ENCODE peak calls at places on chromosomes 6 and 20, in eight cellular contexts. One of them, this sample, is unnamed.
A peak's percentile ranks its signal among the peaks of the same experiment; 100 is the strongest.

GRCh38 chr6:2081155-2082138 is 164.0 kb downstream of the GMDS start:
- DNase-seq in fibroblast of lung: no peak
- DNase-seq in lung: no peak
- DNase-seq in HFFc6: no peak
- DNase-seq in progenitor cell of endocrine pancreas: no peak
- DNase-seq in cardiac fibroblast: no peak
- DNase-seq in suprapubic skin: no peak
- DNase-seq in tibial nerve: no peak
- DNase-seq in this sample: no peak

GRCh38 chr20:63082939-63083735 is 76.4 kb upstream of the BHLHE23 start:
- DNase-seq in fibroblast of lung: no peak
- DNase-seq in lung: no peak
- DNase-seq in HFFc6: no peak
- DNase-seq in progenitor cell of endocrine pancreas: no peak
- DNase-seq in cardiac fibroblast: no peak
- DNase-seq in suprapubic skin: no peak
- DNase-seq in tibial nerve: no peak
- DNase-seq in this sample: no peak

GRCh38 chr20:62997626-62998025 is 9.1 kb downstream of the BHLHE23 start:
- DNase-seq in fibroblast of lung: no peak
- DNase-seq in lung: no peak
- DNase-seq in HFFc6: no peak
- DNase-seq in progenitor cell of endocrine pancreas: no peak
- DNase-seq in cardiac fibroblast: no peak
- DNase-seq in suprapubic skin: no peak
- DNase-seq in tibial nerve: no peak
- DNase-seq in this sample: no peak

GRCh38 chr6:120826253-120826652 is 508.0 kb downstream of the TBC1D32 start:
- DNase-seq in fibroblast of lung: peak; percentile 1
- DNase-seq in lung: no peak
- DNase-seq in HFFc6: no peak
- DNase-seq in progenitor cell of endocrine pancreas: peak; percentile 41
- DNase-seq in cardiac fibroblast: peak; percentile 8
- DNase-seq in suprapubic skin: no peak
- DNase-seq in tibial nerve: peak; percentile 28
- DNase-seq in this sample: peak; percentile 9

GRCh38 chr20:61744691-61745396 is 320.8 kb downstream of the TAF4 start:
- DNase-seq in fibroblast of lung: peak; percentile 62
- DNase-seq in lung: no peak
- DNase-seq in HFFc6: no peak
- DNase-seq in progenitor cell of endocrine pancreas: no peak
- DNase-seq in cardiac fibroblast: peak; percentile 49
- DNase-seq in suprapubic skin: no peak
- DNase-seq in tibial nerve: no peak
- DNase-seq in this sample: peak; percentile 19

GRCh38 chr20:54995553-54995952 is 520.2 kb downstream of the DOK5 start:
- DNase-seq in fibroblast of lung: no peak
- DNase-seq in lung: no peak
- DNase-seq in HFFc6: no peak
- DNase-seq in progenitor cell of endocrine pancreas: no peak
- DNase-seq in cardiac fibroblast: no peak
- DNase-seq in suprapubic skin: no peak
- DNase-seq in tibial nerve: no peak
- DNase-seq in this sample: no peak

GRCh38 chr20:57658447-57659130 is 38.4 kb upstream of the ZBP1 start:
- DNase-seq in fibroblast of lung: no peak
- DNase-seq in lung: no peak
- DNase-seq in HFFc6: no peak
- DNase-seq in progenitor cell of endocrine pancreas: no peak
- DNase-seq in cardiac fibroblast: no peak
- DNase-seq in suprapubic skin: peak; percentile 71
- DNase-seq in tibial nerve: no peak
- DNase-seq in this sample: no peak

GRCh38 chr6:55778704-55779103 is 96.7 kb downstream of the BMP5 start:
- DNase-seq in fibroblast of lung: no peak
- DNase-seq in lung: no peak
- DNase-seq in HFFc6: no peak
- DNase-seq in progenitor cell of endocrine pancreas: no peak
- DNase-seq in cardiac fibroblast: no peak
- DNase-seq in suprapubic skin: no peak
- DNase-seq in tibial nerve: no peak
- DNase-seq in this sample: no peak

GRCh38 chr6:137787016-137787415 is 80.0 kb upstream of the TNFAIP3 start:
- DNase-seq in fibroblast of lung: no peak
- DNase-seq in lung: no peak
- DNase-seq in HFFc6: no peak
- DNase-seq in progenitor cell of endocrine pancreas: no peak
- DNase-seq in cardiac fibroblast: no peak
- DNase-seq in suprapubic skin: no peak
- DNase-seq in tibial nerve: no peak
- DNase-seq in this sample: no peak

GRCh38 chr6:130152908-130153510 is 69.7 kb downstream of the SAMD3 start:
- DNase-seq in fibroblast of lung: no peak
- DNase-seq in lung: no peak
- DNase-seq in HFFc6: no peak
- DNase-seq in progenitor cell of endocrine pancreas: no peak
- DNase-seq in cardiac fibroblast: no peak
- DNase-seq in suprapubic skin: no peak
- DNase-seq in tibial nerve: no peak
- DNase-seq in this sample: no peak

GRCh38 chr6:82619573-82619972 is 256.0 kb downstream of the TPBG start:
- DNase-seq in fibroblast of lung: no peak
- DNase-seq in lung: no peak
- DNase-seq in HFFc6: no peak
- DNase-seq in progenitor cell of endocrine pancreas: no peak
- DNase-seq in cardiac fibroblast: no peak
- DNase-seq in suprapubic skin: no peak
- DNase-seq in tibial nerve: no peak
- DNase-seq in this sample: no peak

GRCh38 chr6:148968636-148969270 is 221.9 kb downstream of the UST start:
- DNase-seq in fibroblast of lung: peak; percentile 30
- DNase-seq in lung: no peak
- DNase-seq in HFFc6: peak; percentile 40
- DNase-seq in progenitor cell of endocrine pancreas: no peak
- DNase-seq in cardiac fibroblast: no peak
- DNase-seq in suprapubic skin: no peak
- DNase-seq in tibial nerve: no peak
- DNase-seq in this sample: no peak

GRCh38 chr6:9795880-9796279 is 619.0 kb downstream of the TFAP2A start:
- DNase-seq in fibroblast of lung: no peak
- DNase-seq in lung: no peak
- DNase-seq in HFFc6: no peak
- DNase-seq in progenitor cell of endocrine pancreas: no peak
- DNase-seq in cardiac fibroblast: no peak
- DNase-seq in suprapubic skin: no peak
- DNase-seq in tibial nerve: no peak
- DNase-seq in this sample: no peak

GRCh38 chr20:61789329-61789728 is 276.4 kb downstream of the TAF4 start:
- DNase-seq in fibroblast of lung: no peak
- DNase-seq in lung: no peak
- DNase-seq in HFFc6: no peak
- DNase-seq in progenitor cell of endocrine pancreas: no peak
- DNase-seq in cardiac fibroblast: no peak
- DNase-seq in suprapubic skin: no peak
- DNase-seq in tibial nerve: no peak
- DNase-seq in this sample: peak; percentile 94

GRCh38 chr20:4040283-4041179 is 25.2 kb upstream of the RNF24 start:
- DNase-seq in fibroblast of lung: peak; percentile 70
- DNase-seq in lung: no peak
- DNase-seq in HFFc6: no peak
- DNase-seq in progenitor cell of endocrine pancreas: no peak
- DNase-seq in cardiac fibroblast: no peak
- DNase-seq in suprapubic skin: no peak
- DNase-seq in tibial nerve: no peak
- DNase-seq in this sample: peak; percentile 34

GRCh38 chr6:36852481-36853147 is 13.4 kb upstream of the CPNE5 start:
- DNase-seq in fibroblast of lung: peak; percentile 67
- DNase-seq in lung: no peak
- DNase-seq in HFFc6: peak; percentile 86
- DNase-seq in progenitor cell of endocrine pancreas: no peak
- DNase-seq in cardiac fibroblast: peak; percentile 91
- DNase-seq in suprapubic skin: peak; percentile 58
- DNase-seq in tibial nerve: no peak
- DNase-seq in this sample: peak; percentile 61

GRCh38 chr6:3456794-3457709 is at the start of gene SLC22A23:
- DNase-seq in fibroblast of lung: no peak
- DNase-seq in lung: peak; percentile 76
- DNase-seq in HFFc6: no peak
- DNase-seq in progenitor cell of endocrine pancreas: peak; percentile 90
- DNase-seq in cardiac fibroblast: peak; percentile 22
- DNase-seq in suprapubic skin: peak; percentile 83
- DNase-seq in tibial nerve: peak; percentile 50
- DNase-seq in this sample: peak; percentile 60

GRCh38 chr6:150631283-150631981 is 31.7 kb downstream of the PLEKHG1 start:
- DNase-seq in fibroblast of lung: no peak
- DNase-seq in lung: no peak
- DNase-seq in HFFc6: no peak
- DNase-seq in progenitor cell of endocrine pancreas: no peak
- DNase-seq in cardiac fibroblast: no peak
- DNase-seq in suprapubic skin: no peak
- DNase-seq in tibial nerve: no peak
- DNase-seq in this sample: no peak

GRCh38 chr6:21281366-21281765 is 312.2 kb upstream of the SOX4 start:
- DNase-seq in fibroblast of lung: no peak
- DNase-seq in lung: no peak
- DNase-seq in HFFc6: no peak
- DNase-seq in progenitor cell of endocrine pancreas: no peak
- DNase-seq in cardiac fibroblast: no peak
- DNase-seq in suprapubic skin: no peak
- DNase-seq in tibial nerve: no peak
- DNase-seq in this sample: no peak

GRCh38 chr6:19193624-19194023 is 643.5 kb upstream of the ID4 start:
- DNase-seq in fibroblast of lung: no peak
- DNase-seq in lung: no peak
- DNase-seq in HFFc6: no peak
- DNase-seq in progenitor cell of endocrine pancreas: no peak
- DNase-seq in cardiac fibroblast: no peak
- DNase-seq in suprapubic skin: no peak
- DNase-seq in tibial nerve: no peak
- DNase-seq in this sample: no peak

GRCh38 chr6:113089056-113089455 is 741.9 kb downstream of the RFPL4B start:
- DNase-seq in fibroblast of lung: no peak
- DNase-seq in lung: no peak
- DNase-seq in HFFc6: no peak
- DNase-seq in progenitor cell of endocrine pancreas: no peak
- DNase-seq in cardiac fibroblast: no peak
- DNase-seq in suprapubic skin: no peak
- DNase-seq in tibial nerve: no peak
- DNase-seq in this sample: no peak
- TF ChIP-seq CTCF in fibroblast of lung: no peak
- TF ChIP-seq CTCF in lung: no peak
- TF ChIP-seq CTCF in HFFc6: peak; percentile 33
- TF ChIP-seq CTCF in progenitor cell of endocrine pancreas: no peak
- TF ChIP-seq CTCF in cardiac fibroblast: peak; percentile 4
- TF ChIP-seq CTCF in suprapubic skin: no peak
- TF ChIP-seq CTCF in tibial nerve: no peak
- TF ChIP-seq CTCF in this sample: no peak

GRCh38 chr6:45421700-45422540 is 44.2 kb upstream of the SUPT3H start:
- DNase-seq in fibroblast of lung: peak; percentile 81
- DNase-seq in lung: peak; percentile 48
- DNase-seq in HFFc6: peak; percentile 57
- DNase-seq in progenitor cell of endocrine pancreas: peak; percentile 29
- DNase-seq in cardiac fibroblast: peak; percentile 84
- DNase-seq in suprapubic skin: peak; percentile 83
- DNase-seq in tibial nerve: peak; percentile 59
- DNase-seq in this sample: peak; percentile 66
- TF ChIP-seq CTCF in fibroblast of lung: peak; percentile 44
- TF ChIP-seq CTCF in lung: no peak
- TF ChIP-seq CTCF in HFFc6: peak; percentile 49
- TF ChIP-seq CTCF in progenitor cell of endocrine pancreas: peak; percentile 24
- TF ChIP-seq CTCF in cardiac fibroblast: peak; percentile 30
- TF ChIP-seq CTCF in suprapubic skin: no peak
- TF ChIP-seq CTCF in tibial nerve: no peak
- TF ChIP-seq CTCF in this sample: no peak

DNA sequence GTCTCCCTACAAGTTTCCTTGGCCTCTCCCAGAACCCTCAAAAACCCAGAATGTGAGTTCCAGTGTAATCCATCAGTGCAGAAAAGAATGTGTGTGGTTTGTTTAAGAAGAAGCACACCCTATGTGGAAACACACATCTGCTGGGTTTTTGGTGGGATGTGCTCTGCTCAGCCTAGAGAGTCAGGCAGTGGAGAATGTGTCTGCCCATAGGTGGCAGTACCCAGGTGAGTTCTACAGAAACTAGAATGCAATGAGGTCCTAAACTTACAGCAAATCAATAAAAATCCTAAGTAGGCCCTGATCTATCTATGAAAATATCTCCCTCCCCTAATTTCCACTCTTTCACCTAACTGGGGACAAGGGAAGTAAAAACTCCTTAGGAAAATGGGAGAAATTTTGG is 437.3 kb downstream of the DHX35 start:
- DNase-seq in fibroblast of lung: no peak
- DNase-seq in lung: no peak
- DNase-seq in HFFc6: no peak
- DNase-seq in progenitor cell of endocrine pancreas: no peak
- DNase-seq in cardiac fibroblast: no peak
- DNase-seq in suprapubic skin: no peak
- DNase-seq in tibial nerve: no peak
- DNase-seq in this sample: no peak
- TF ChIP-seq CTCF in fibroblast of lung: no peak
- TF ChIP-seq CTCF in lung: no peak
- TF ChIP-seq CTCF in HFFc6: no peak
- TF ChIP-seq CTCF in progenitor cell of endocrine pancreas: peak; percentile 22
- TF ChIP-seq CTCF in cardiac fibroblast: no peak
- TF ChIP-seq CTCF in suprapubic skin: no peak
- TF ChIP-seq CTCF in tibial nerve: no peak
- TF ChIP-seq CTCF in this sample: no peak

GRCh38 chr6:15443119-15443518 is 197.2 kb downstream of the JARID2 start:
- DNase-seq in fibroblast of lung: peak; percentile 92
- DNase-seq in lung: no peak
- DNase-seq in HFFc6: peak; percentile 79
- DNase-seq in progenitor cell of endocrine pancreas: no peak
- DNase-seq in cardiac fibroblast: peak; percentile 88
- DNase-seq in suprapubic skin: no peak
- DNase-seq in tibial nerve: no peak
- DNase-seq in this sample: peak; percentile 70
- TF ChIP-seq CTCF in fibroblast of lung: no peak
- TF ChIP-seq CTCF in lung: no peak
- TF ChIP-seq CTCF in HFFc6: no peak
- TF ChIP-seq CTCF in progenitor cell of endocrine pancreas: no peak
- TF ChIP-seq CTCF in cardiac fibroblast: no peak
- TF ChIP-seq CTCF in suprapubic skin: no peak
- TF ChIP-seq CTCF in tibial nerve: no peak
- TF ChIP-seq CTCF in this sample: no peak